ENCODE peak calls at places on chromosomes 11 and 22, in nine cellular contexts. Y is lower lobe of right lung, O is AG09319, F is left ventricle myocardium inferior, M is body of pancreas, R is AG09309, E is neural progenitor cell, A is glutamatergic neuron, H is fibroblast of the aortic adventitia. N is an unnamed sample.

GRCh38 chr11:118560806-118561205 is 4.9 kb downstream of the IFT46 start:
- DNase-seq in Y (no peak), O (no peak), F (no peak), M (no peak), R (no peak), E (no peak), A (no peak), H (no peak), N (no peak)

GRCh38 chr11:61791737-61792309 is 576 bp downstream of the TMEM258 start:
- DNase-seq in Y (peak), O (peak), F (peak), M (peak), R (peak), E (peak), A (peak), H (peak), N (no peak)

GRCh38 chr11:95849087-95849825 is 59.0 kb downstream of the CEP57 start:
- DNase-seq in Y (peak), O (no peak), F (peak), M (peak), R (no peak), E (peak), A (peak), H (peak), N (peak)

GRCh38 chr22:37509026-37509886 is 10.0 kb downstream of the CARD10 start:
- DNase-seq in Y (no peak), O (no peak), F (no peak), M (no peak), R (no peak), E (no peak), A (no peak), H (no peak), N (no peak)

GRCh38 chr22:22717723-22718122 is 73.3 kb downstream of the GGTLC2 start:
- DNase-seq in Y (no peak), O (no peak), F (no peak), M (no peak), R (no peak), E (no peak), A (no peak), H (no peak), N (no peak)

GRCh38 chr11:34595391-34595790 is 25.5 kb upstream of the EHF start:
- DNase-seq in Y (no peak), O (no peak), F (no peak), M (no peak), R (no peak), E (no peak), A (no peak), H (no peak), N (no peak)

GRCh38 chr22:44828193-44828592 is 75.8 kb downstream of the ARHGAP8 start:
- DNase-seq in Y (no peak), O (no peak), F (no peak), M (no peak), R (no peak), E (peak), A (peak), H (no peak), N (no peak)

GRCh38 chr22:39205344-39206021 is 39.3 kb downstream of the PDGFB start:
- DNase-seq in Y (peak), O (no peak), F (no peak), M (no peak), R (no peak), E (no peak), A (no peak), H (peak), N (no peak)

GRCh38 chr11:132941024-132941646 is 591.2 kb downstream of the OPCML start:
- DNase-seq in Y (no peak), O (peak), F (no peak), M (peak), R (no peak), E (peak), A (no peak), H (peak), N (no peak)

GRCh38 chr11:59574467-59574866 is 41.1 kb downstream of the OSBP start:
- DNase-seq in Y (no peak), O (no peak), F (no peak), M (no peak), R (no peak), E (no peak), A (no peak), H (peak), N (no peak)

GRCh38 chr11:67045314-67045713 is 11.3 kb upstream of the RHOD start:
- DNase-seq in Y (no peak), O (no peak), F (no peak), M (no peak), R (peak), E (no peak), A (no peak), H (peak), N (no peak)

GRCh38 chr22:41382098-41382578 is 396 bp downstream of the TEF start:
- DNase-seq in Y (peak), O (no peak), F (peak), M (peak), R (no peak), E (peak), A (peak), H (peak), N (no peak)

GRCh38 chr11:13772223-13773046 is 104.0 kb downstream of the FAR1 start:
- DNase-seq in Y (no peak), O (peak), F (no peak), M (peak), R (peak), E (peak), A (no peak), H (peak), N (peak)

GRCh38 chr11:105780781-105781525 is 171.1 kb downstream of the GRIA4 start:
- DNase-seq in Y (no peak), O (no peak), F (no peak), M (no peak), R (no peak), E (no peak), A (no peak), H (no peak), N (no peak)

GRCh38 chr11:88418508-88418907 is 81.0 kb upstream of the CTSC start:
- DNase-seq in Y (peak), O (no peak), F (no peak), M (no peak), R (no peak), E (no peak), A (no peak), H (no peak), N (no peak)

GRCh38 chr22:37802310-37803194 is 5.2 kb upstream of the GCAT start:
- DNase-seq in Y (peak), O (no peak), F (peak), M (peak), R (no peak), E (peak), A (peak), H (no peak), N (no peak)

GRCh38 chr11:12312132-12312531 is 65.2 kb upstream of the PARVA start:
- DNase-seq in Y (no peak), O (no peak), F (no peak), M (no peak), R (no peak), E (no peak), A (no peak), H (no peak), N (no peak)

GRCh38 chr11:63866211-63866610 is 27.3 kb downstream of the MARK2 start:
- DNase-seq in Y (peak), O (no peak), F (peak), M (peak), R (no peak), E (no peak), A (no peak), H (peak), N (no peak)

GRCh38 chr22:39839917-39840510 is 53.5 kb downstream of the ENTHD1 start:
- DNase-seq in Y (no peak), O (no peak), F (no peak), M (no peak), R (no peak), E (no peak), A (no peak), H (no peak), N (no peak)

GRCh38 chr22:44063462-44064371 is 39.6 kb downstream of the PARVB start:
- DNase-seq in Y (no peak), O (no peak), F (no peak), M (no peak), R (no peak), E (no peak), A (no peak), H (no peak), N (no peak)

GRCh38 chr22:44595841-44596341 is 97.9 kb upstream of the RTL6 start:
- DNase-seq in Y (no peak), O (no peak), F (no peak), M (peak), R (no peak), E (no peak), A (no peak), H (peak), N (no peak)

GRCh38 chr11:85647604-85648299 is at the start of gene TMEM126A:
- DNase-seq in Y (peak), O (no peak), F (peak), M (peak), R (no peak), E (peak), A (peak), H (peak), N (no peak)

GRCh38 chr11:8766993-8767374 is 84.4 kb downstream of the RPL27A start:
- DNase-seq in Y (no peak), O (no peak), F (no peak), M (no peak), R (no peak), E (no peak), A (no peak), H (no peak), N (no peak)

GRCh38 chr11:38332046-38332445 is 1734.0 kb upstream of the RAG2 start:
- DNase-seq in Y (no peak), O (no peak), F (no peak), M (no peak), R (no peak), E (no peak), A (no peak), H (no peak), N (no peak)

GRCh38 chr11:75513250-75513649 is 12.5 kb downstream of the GDPD5 start:
- DNase-seq in Y (no peak), O (no peak), F (no peak), M (no peak), R (no peak), E (no peak), A (no peak), H (peak), N (no peak)

GRCh38 chr11:2656859-2657258 is 42.9 kb downstream of the KCNQ1OT1 start:
- DNase-seq in Y (no peak), O (no peak), F (no peak), M (no peak), R (no peak), E (no peak), A (no peak), H (no peak), N (no peak)

GRCh38 chr11:78420255-78420764 is 2.7 kb upstream of the GAB2 start:
- DNase-seq in Y (peak), O (peak), F (peak), M (peak), R (peak), E (peak), A (peak), H (peak), N (no peak)

GRCh38 chr11:77580712-77581337 is 8.9 kb upstream of the AQP11 start:
- DNase-seq in Y (no peak), O (no peak), F (no peak), M (no peak), R (no peak), E (peak), A (no peak), H (no peak), N (no peak)

GRCh38 chr11:111388842-111389241 is 9.8 kb upstream of the POU2AF1 start:
- DNase-seq in Y (no peak), O (no peak), F (no peak), M (no peak), R (no peak), E (no peak), A (no peak), H (no peak), N (no peak)

GRCh38 chr11:27514076-27514475 is 7.5 kb upstream of the LIN7C start:
- DNase-seq in Y (no peak), O (no peak), F (peak), M (no peak), R (no peak), E (no peak), A (no peak), H (no peak), N (no peak)

GRCh38 chr11:127003260-127003981 is 2.9 kb upstream of the KIRREL3 start:
- DNase-seq in Y (no peak), O (no peak), F (no peak), M (peak), R (no peak), E (peak), A (peak), H (no peak), N (no peak)

GRCh38 chr11:23859087-23859486 is 637.8 kb upstream of the LUZP2 start:
- DNase-seq in Y (no peak), O (no peak), F (no peak), M (no peak), R (no peak), E (no peak), A (no peak), H (no peak), N (no peak)

GRCh38 chr11:105092255-105093239 is 47.0 kb downstream of the CARD18 start:
- DNase-seq in Y (no peak), O (no peak), F (no peak), M (no peak), R (no peak), E (no peak), A (no peak), H (peak), N (no peak)

GRCh38 chr11:115676206-115676605 is 172.0 kb upstream of the CADM1 start:
- DNase-seq in Y (no peak), O (no peak), F (no peak), M (no peak), R (no peak), E (peak), A (no peak), H (no peak), N (no peak)

DNA sequence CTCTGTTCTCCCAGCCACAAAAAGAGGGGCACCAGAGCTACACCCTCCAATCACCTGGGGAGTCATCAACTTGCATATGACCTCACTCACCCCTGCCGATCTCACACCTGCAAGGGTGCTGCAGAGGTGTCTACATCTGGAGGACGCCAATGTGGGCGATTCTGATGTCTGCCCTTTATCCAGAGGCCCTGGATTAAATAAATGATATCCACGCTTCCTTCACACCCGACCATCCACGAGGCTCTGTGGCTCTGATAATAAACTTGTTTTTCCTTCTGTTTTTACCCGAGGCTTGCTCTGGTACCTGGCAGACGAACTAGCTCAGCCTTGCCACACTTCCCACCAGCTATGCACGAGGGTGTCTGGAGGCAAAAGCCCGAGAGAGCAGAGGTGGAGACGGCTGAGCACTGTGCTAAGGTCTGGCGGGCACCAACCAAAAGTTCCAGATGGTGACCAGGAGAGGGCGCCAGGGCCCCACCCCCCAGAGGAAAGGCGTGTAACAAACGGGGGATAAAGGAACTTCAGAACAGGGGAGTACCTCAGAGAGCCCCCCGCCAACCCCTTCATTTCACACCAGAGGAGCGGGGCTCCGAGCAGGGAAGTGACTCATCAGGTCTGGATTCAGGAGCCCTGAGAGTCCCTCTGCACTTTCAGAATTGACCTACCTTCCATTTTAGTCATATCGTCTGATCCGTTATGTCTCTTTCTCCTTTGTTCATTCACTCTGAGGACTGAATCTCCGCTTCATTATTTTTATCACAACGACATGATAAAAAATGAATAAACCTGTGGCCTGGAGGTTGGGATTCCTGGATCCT is 13.5 kb downstream of the SCN3B start:
- DNase-seq in Y (no peak), O (no peak), F (peak), M (peak), R (no peak), E (peak), A (peak), H (peak), N (no peak)
- TF ChIP-seq CTCF in Y (peak), O (peak), F (peak), M (peak), R (peak), E (peak), A (peak), H (peak), N (peak)

GRCh38 chr11:1358286-1358685 is 31.4 kb upstream of the BRSK2 start:
- DNase-seq in Y (no peak), O (no peak), F (no peak), M (no peak), R (no peak), E (no peak), A (no peak), H (peak), N (no peak)
- TF ChIP-seq CTCF in Y (no peak), O (no peak), F (no peak), M (no peak), R (no peak), E (no peak), A (no peak), H (no peak), N (no peak)

GRCh38 chr11:100851129-100851528 is 164.0 kb downstream of the ARHGAP42 start:
- DNase-seq in Y (no peak), O (no peak), F (no peak), M (no peak), R (no peak), E (no peak), A (no peak), H (peak), N (no peak)

GRCh38 chr11:100851584-100852152 is 164.6 kb downstream of the ARHGAP42 start:
- DNase-seq in Y (no peak), O (no peak), F (no peak), M (no peak), R (no peak), E (no peak), A (no peak), H (no peak), N (no peak)

GRCh38 chr11:100857236-100858005 is 170.3 kb downstream of the ARHGAP42 start:
- DNase-seq in Y (no peak), O (no peak), F (no peak), M (no peak), R (no peak), E (peak), A (no peak), H (peak), N (no peak)

GRCh38 chr11:100860318-100860896 is 173.3 kb downstream of the ARHGAP42 start:
- DNase-seq in Y (no peak), O (no peak), F (no peak), M (no peak), R (no peak), E (no peak), A (no peak), H (no peak), N (no peak)

GRCh38 chr11:100855466-100856067 is 168.5 kb downstream of the ARHGAP42 start:
- DNase-seq in Y (no peak), O (no peak), F (no peak), M (no peak), R (no peak), E (peak), A (no peak), H (peak), N (no peak)
- TF ChIP-seq CTCF in Y (peak), O (peak), F (peak), M (peak), R (peak), E (peak), A (peak), H (peak), N (peak)

GRCh38 chr22:30694638-30695350 is at the start of gene OSBP2:
- DNase-seq in Y (peak), O (no peak), F (peak), M (peak), R (no peak), E (peak), A (peak), H (no peak), N (no peak)

GRCh38 chr22:30695871-30696655 is 1.4 kb downstream of the OSBP2 start:
- DNase-seq in Y (no peak), O (no peak), F (no peak), M (no peak), R (no peak), E (no peak), A (no peak), H (no peak), N (no peak)

GRCh38 chr22:30691204-30691603 is 3.5 kb upstream of the OSBP2 start:
- DNase-seq in Y (no peak), O (no peak), F (no peak), M (no peak), R (no peak), E (no peak), A (no peak), H (no peak), N (no peak)

GRCh38 chr22:30695351-30695762 is 683 bp downstream of the OSBP2 start:
- DNase-seq in Y (no peak), O (no peak), F (no peak), M (peak), R (no peak), E (no peak), A (no peak), H (no peak), N (no peak)

GRCh38 chr22:30694171-30694637 is 470 bp upstream of the OSBP2 start:
- DNase-seq in Y (peak), O (no peak), F (peak), M (peak), R (no peak), E (peak), A (peak), H (peak), N (no peak)
- TF ChIP-seq CTCF in Y (no peak), O (no peak), F (no peak), M (peak), R (no peak), E (no peak), A (no peak), H (no peak), N (no peak)

GRCh38 chr22:20810645-20811044 is 36.7 kb downstream of the SERPIND1 start:
- DNase-seq in Y (no peak), O (no peak), F (no peak), M (no peak), R (no peak), E (no peak), A (no peak), H (no peak), N (no peak)

GRCh38 chr22:20811171-20811570 is 37.3 kb downstream of the SERPIND1 start:
- DNase-seq in Y (no peak), O (no peak), F (no peak), M (no peak), R (no peak), E (no peak), A (no peak), H (no peak), N (no peak)

GRCh38 chr22:20814221-20814808 is 40.4 kb downstream of the SERPIND1 start:
- DNase-seq in Y (no peak), O (no peak), F (no peak), M (no peak), R (no peak), E (no peak), A (no peak), H (no peak), N (no peak)

GRCh38 chr22:20811971-20812660 is 38.2 kb downstream of the SERPIND1 start:
- DNase-seq in Y (no peak), O (no peak), F (no peak), M (no peak), R (no peak), E (no peak), A (no peak), H (no peak), N (peak)

GRCh38 chr22:20813056-20813455 is 39.1 kb downstream of the SERPIND1 start:
- DNase-seq in Y (no peak), O (no peak), F (no peak), M (no peak), R (no peak), E (no peak), A (no peak), H (no peak), N (no peak)
- TF ChIP-seq CTCF in Y (no peak), O (no peak), F (no peak), M (no peak), R (no peak), E (no peak), A (no peak), H (no peak), N (no peak)